ENCODE peak calls at places on chromosomes 4 and X, in eight cellular contexts. P, Q, F, X, T, A, M and U are unnamed samples.

GRCh38 chrX:129706395-129707072 is 32.2 kb upstream of the XPNPEP2 start:
- DNase-seq in A (peak; percentile 58), P (peak; percentile 50), Q (no peak), X (peak; percentile 32), T (no peak), F (no peak), M (no peak), U (no peak)

GRCh38 chrX:134599173-134599914 is 58.9 kb downstream of the PLAC1 start:
- DNase-seq in P (no peak), Q (no peak), F (peak; percentile 39), X (peak; percentile 92), A (peak; percentile 31), M (no peak), T (no peak), U (no peak)

GRCh38 chrX:19560611-19561010 is 45.3 kb upstream of the MAP3K15 start:
- DNase-seq in F (no peak), Q (no peak), P (no peak), T (no peak), X (no peak), M (no peak), A (peak; percentile 8), U (no peak)

GRCh38 chr4:78058591-78059523 is 1.7 kb downstream of the FRAS1 start:
- DNase-seq in P (no peak), X (peak; percentile 60), F (peak; percentile 69), Q (no peak), M (no peak), A (peak; percentile 62), T (peak; percentile 85), U (peak; percentile 47)

GRCh38 chr4:55996611-55997010 is 47.9 kb downstream of the CEP135 start:
- DNase-seq in F (no peak), M (no peak), Q (no peak), A (no peak), X (no peak), P (no peak), T (no peak), U (no peak)

GRCh38 chrX:106391284-106391852 is 220.4 kb upstream of the RADX start:
- DNase-seq in M (no peak), P (no peak), T (no peak), A (no peak), X (peak; percentile 41), F (no peak), Q (no peak), U (no peak)

GRCh38 chr4:150217192-150217591 is 138.9 kb downstream of the DCLK2 start:
- DNase-seq in F (peak; percentile 68), P (no peak), T (peak; percentile 23), Q (no peak), X (peak; percentile 73), A (peak; percentile 61), M (no peak), U (peak; percentile 13)

GRCh38 chr4:150236626-150237025 is 158.4 kb downstream of the DCLK2 start:
- DNase-seq in Q (no peak), A (no peak), X (no peak), T (no peak), F (no peak), M (no peak), P (no peak), U (no peak)

GRCh38 chr4:33470805-33471204 is 2750.6 kb downstream of the PCDH7 start:
- DNase-seq in F (no peak), T (no peak), Q (no peak), X (no peak), A (no peak), P (no peak), M (no peak), U (no peak)

GRCh38 chr4:8191136-8191747 is 7.8 kb upstream of the SH3TC1 start:
- DNase-seq in P (no peak), T (peak; percentile 70), A (peak; percentile 94), Q (no peak), M (no peak), X (peak; percentile 90), F (no peak), U (peak; percentile 74)

GRCh38 chr4:148444296-148445070 is 2.3 kb upstream of the NR3C2 start:
- DNase-seq in Q (peak; percentile 69), M (peak; percentile 68), A (no peak), F (peak; percentile 19), X (no peak), T (peak; percentile 47), P (peak; percentile 43), U (no peak)

GRCh38 chr4:183589710-183590109 is 69.3 kb downstream of the RWDD4 start:
- DNase-seq in P (no peak), T (no peak), Q (no peak), A (no peak), F (peak; percentile 41), M (no peak), X (no peak), U (no peak)

GRCh38 chr4:158209825-158210807 is at the start of gene TMEM144:
- DNase-seq in M (no peak), T (peak; percentile 96), Q (no peak), F (peak; percentile 95), X (peak; percentile 92), A (peak; percentile 93), P (peak; percentile 75), U (peak; percentile 85)

GRCh38 chrX:6959006-6959405 is 188.5 kb upstream of the STS start:
- DNase-seq in Q (no peak), P (no peak), F (no peak), T (peak; percentile 76), X (no peak), A (no peak), M (no peak), U (no peak)